ENCODE peak calls at places on chromosomes 3 and 15, in eight cellular contexts. C is sigmoid colon; H is right cardiac atrium; V is HFF-Myc; N is cardiac muscle cell; T is GM23338; F is tibial nerve; P is CD4-positive, CD25-positive, alpha-beta regulatory T cell. G is an unnamed sample.
A peak's percentile ranks its signal among the peaks of the same experiment; 100 is the strongest.

GRCh38 chr3:139388961-139389551 is 391 bp downstream of the COPB2 start:
- DNase-seq in C (no peak), H (no peak), V (no peak), N (no peak), T (peak; percentile 15), F (no peak), P (peak; percentile 55), G (no peak)

GRCh38 chr3:30871720-30872119 is 22.7 kb downstream of the GADL1 start:
- DNase-seq in C (no peak), H (no peak), V (no peak), N (no peak), T (no peak), F (no peak), P (no peak), G (no peak)

GRCh38 chr3:187678869-187679268 is 8.7 kb upstream of the SST start:
- DNase-seq in C (no peak), H (no peak), V (peak; percentile 50), N (peak; percentile 81), T (peak; percentile 89), F (peak; percentile 64), P (peak; percentile 49), G (peak; percentile 63)

GRCh38 chr15:39598958-39599845 is 18.3 kb downstream of the THBS1 start:
- DNase-seq in C (no peak), H (no peak), V (no peak), N (no peak), T (no peak), F (no peak), P (no peak), G (peak; percentile 34)

GRCh38 chr3:61669203-61669602 is 107.8 kb downstream of the PTPRG start:
- DNase-seq in C (no peak), H (no peak), V (no peak), N (no peak), T (no peak), F (no peak), P (no peak), G (no peak)

GRCh38 chr15:66730168-66731014 is 28.4 kb downstream of the SMAD6 start:
- DNase-seq in C (peak; percentile 49), H (no peak), V (no peak), N (no peak), T (no peak), F (no peak), P (peak; percentile 24), G (peak; percentile 33)

GRCh38 chr15:27414168-27414870 is 443.3 kb downstream of the GABRG3 start:
- DNase-seq in C (no peak), H (no peak), V (no peak), N (no peak), T (no peak), F (no peak), P (no peak), G (peak; percentile 41)

GRCh38 chr3:57383421-57383820 is 90.9 kb upstream of the ASB14 start:
- DNase-seq in C (no peak), H (no peak), V (no peak), N (no peak), T (no peak), F (no peak), P (no peak), G (no peak)

GRCh38 chr3:21390136-21390535 is 360.9 kb downstream of the ZNF385D start:
- DNase-seq in C (no peak), H (no peak), V (peak; percentile 11), N (no peak), T (no peak), F (no peak), P (no peak), G (peak; percentile 7)

GRCh38 chr3:126352476-126353454 is 4.4 kb downstream of the KLF15 start:
- DNase-seq in C (peak; percentile 72), H (no peak), V (no peak), N (no peak), T (no peak), F (peak; percentile 45), P (no peak), G (no peak)

GRCh38 chr3:194313642-194314430 is 37.3 kb downstream of the CPN2 start:
- DNase-seq in C (peak; percentile 94), H (peak; percentile 91), V (no peak), N (no peak), T (peak; percentile 64), F (peak; percentile 70), P (no peak), G (no peak)

GRCh38 chr3:56302417-56302816 is 165.8 kb downstream of the ERC2 start:
- DNase-seq in C (no peak), H (no peak), V (no peak), N (peak; percentile 46), T (peak; percentile 64), F (no peak), P (no peak), G (no peak)

GRCh38 chr3:45748068-45748467 is 48.3 kb downstream of the SLC6A20 start:
- DNase-seq in C (no peak), H (no peak), V (no peak), N (no peak), T (no peak), F (no peak), P (no peak), G (peak; percentile 73)

GRCh38 chr3:105316307-105316706 is 50.4 kb upstream of the ALCAM start:
- DNase-seq in C (no peak), H (no peak), V (no peak), N (no peak), T (no peak), F (no peak), P (no peak), G (no peak)

GRCh38 chr3:195698325-195699147 is 22.2 kb upstream of the MUC20 start:
- DNase-seq in C (no peak), H (no peak), V (no peak), N (no peak), T (no peak), F (no peak), P (peak; percentile 6), G (no peak)

GRCh38 chr15:42152196-42152920 is 4.1 kb downstream of the PLA2G4F start:
- DNase-seq in C (no peak), H (peak; percentile 60), V (no peak), N (no peak), T (no peak), F (no peak), P (no peak), G (peak; percentile 67)

GRCh38 chr3:46851364-46852328 is 11.6 kb downstream of the MYL3 start:
- DNase-seq in C (no peak), H (peak; percentile 24), V (no peak), N (no peak), T (no peak), F (no peak), P (no peak), G (no peak)

GRCh38 chr3:196951371-196951770 is 9.0 kb upstream of the NCBP2 start:
- DNase-seq in C (no peak), H (no peak), V (no peak), N (no peak), T (no peak), F (no peak), P (no peak), G (no peak)

GRCh38 chr3:102165367-102165766 is 269.4 kb upstream of the ZPLD1 start:
- DNase-seq in C (no peak), H (no peak), V (no peak), N (no peak), T (no peak), F (no peak), P (no peak), G (no peak)

GRCh38 chr3:128340904-128341555 is 125.7 kb downstream of the DNAJB8 start:
- DNase-seq in C (peak; percentile 48), H (no peak), V (no peak), N (no peak), T (no peak), F (no peak), P (no peak), G (no peak)

GRCh38 chr15:85485956-85486567 is 105.7 kb downstream of the AKAP13 start:
- DNase-seq in C (no peak), H (no peak), V (peak; percentile 56), N (peak; percentile 69), T (peak; percentile 82), F (peak; percentile 91), P (peak; percentile 83), G (peak; percentile 87)

GRCh38 chr3:56087460-56087859 is 380.8 kb downstream of the ERC2 start:
- DNase-seq in C (no peak), H (no peak), V (no peak), N (no peak), T (no peak), F (no peak), P (no peak), G (no peak)

GRCh38 chr3:134463676-134464611 is 21.8 kb downstream of the ANAPC13 start:
- DNase-seq in C (peak; percentile 94), H (peak; percentile 92), V (peak; percentile 96), N (no peak), T (peak; percentile 97), F (peak; percentile 78), P (no peak), G (peak; percentile 54)
- H3K4me3 ChIP-seq in C (no peak overlapping the region), H (no peak overlapping the region), V (peak overlapping the region; percentile 22), N (no peak overlapping the region), T (peak overlapping the region; percentile 25), F (peak overlapping the region; percentile 21), P (no peak overlapping the region), G (no peak overlapping the region)

DNA sequence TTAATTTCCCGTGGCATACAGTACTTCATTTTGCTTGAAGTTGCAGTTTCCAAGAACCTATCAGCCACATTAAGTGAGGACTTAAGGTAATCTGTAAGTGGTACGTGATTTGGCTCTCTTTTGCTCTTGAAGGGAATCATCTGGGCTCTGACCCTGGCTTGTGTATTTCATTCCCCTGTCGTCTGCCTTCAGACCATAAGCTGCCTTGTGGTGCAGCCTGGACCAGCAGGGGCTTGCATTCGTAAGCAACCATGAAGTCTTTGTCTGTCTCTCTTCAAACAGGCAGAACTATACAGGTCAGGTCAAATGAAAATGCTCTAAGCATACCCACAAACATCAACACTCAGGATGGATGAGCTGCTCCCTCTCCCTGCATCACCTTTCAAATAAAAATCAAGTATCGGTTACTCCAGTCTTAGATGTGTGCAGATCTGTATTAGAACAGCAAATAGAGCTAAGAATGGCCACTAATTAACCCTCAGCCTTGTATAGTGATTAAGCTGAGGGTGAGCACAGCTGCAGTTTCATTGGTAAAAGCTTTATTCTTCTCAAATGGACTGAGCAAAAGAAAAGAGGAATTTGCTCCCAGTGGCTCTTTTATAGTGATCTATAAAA is 268.6 kb upstream of the UBE2E1 start:
- DNase-seq in C (no peak), H (no peak), V (no peak), N (peak; percentile 81), T (peak; percentile 58), F (no peak), P (no peak), G (no peak)
- H3K4me3 ChIP-seq in C (no peak overlapping the region), H (no peak overlapping the region), V (no peak overlapping the region), N (no peak overlapping the region), T (no peak overlapping the region), F (no peak overlapping the region), P (no peak overlapping the region), G (no peak overlapping the region)

GRCh38 chr3:13013595-13013993 is 59.6 kb downstream of the IQSEC1 start:
- DNase-seq in C (no peak), H (no peak), V (no peak), N (no peak), T (no peak), F (no peak), P (peak; percentile 20), G (no peak)
- H3K4me3 ChIP-seq in C (no peak overlapping the region), H (no peak overlapping the region), V (no peak overlapping the region), N (no peak overlapping the region), T (no peak overlapping the region), F (no peak overlapping the region), P (peak overlapping the region; percentile 90), G (no peak overlapping the region)

DNA sequence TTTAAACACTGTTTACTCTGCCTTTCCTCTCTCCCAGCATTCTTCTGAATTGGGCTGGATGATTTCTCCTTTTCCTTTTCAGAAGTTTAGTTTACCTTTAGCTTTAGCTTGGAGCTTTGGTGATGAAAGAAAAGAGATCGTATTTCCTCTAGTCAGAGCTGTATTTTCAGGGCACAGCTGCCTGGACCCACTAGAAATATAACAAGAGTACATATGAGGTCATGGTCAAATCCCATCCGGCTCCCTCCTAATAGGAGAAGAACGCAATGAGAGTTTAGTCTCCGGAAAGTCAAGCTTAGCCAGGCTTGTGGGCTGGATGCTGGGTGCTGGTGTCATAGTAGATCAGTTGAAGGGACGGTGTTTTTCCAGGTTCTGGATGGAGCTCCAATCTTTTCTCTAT is 177.1 kb upstream of the PFN2 start:
- DNase-seq in C (no peak), H (no peak), V (no peak), N (no peak), T (no peak), F (no peak), P (no peak), G (peak; percentile 42)
- H3K4me3 ChIP-seq in C (no peak overlapping the region), H (no peak overlapping the region), V (no peak overlapping the region), N (no peak overlapping the region), T (no peak overlapping the region), F (no peak overlapping the region), P (no peak overlapping the region), G (no peak overlapping the region)

G was measured in epithelial cell of esophagus.